ENCODE peak calls at places on chromosomes 1 and 21, in five cellular contexts. One of them, this sample, is unnamed.

GRCh38 chr1:166080277-166080964 is 86.4 kb downstream of the FAM78B start:
- DNase-seq in kidney epithelial cell: no peak
- DNase-seq in fibroblast of the aortic adventitia: peak; percentile 15
- DNase-seq in HFFc6: no peak
- DNase-seq in right lobe of liver: no peak
- DNase-seq in this sample: no peak

GRCh38 chr1:155970531-155971167 is 7.7 kb downstream of the ARHGEF2 start:
- DNase-seq in kidney epithelial cell: no peak
- DNase-seq in fibroblast of the aortic adventitia: peak; percentile 88
- DNase-seq in HFFc6: peak; percentile 69
- DNase-seq in right lobe of liver: peak; percentile 77
- DNase-seq in this sample: no peak

GRCh38 chr1:89516055-89516454 is 8.6 kb upstream of the LRRC8B start:
- DNase-seq in kidney epithelial cell: peak; percentile 45
- DNase-seq in fibroblast of the aortic adventitia: peak; percentile 33
- DNase-seq in HFFc6: peak; percentile 50
- DNase-seq in right lobe of liver: no peak
- DNase-seq in this sample: no peak

GRCh38 chr1:178126261-178126660 is 32.4 kb downstream of the RASAL2 start:
- DNase-seq in kidney epithelial cell: no peak
- DNase-seq in fibroblast of the aortic adventitia: no peak
- DNase-seq in HFFc6: no peak
- DNase-seq in right lobe of liver: no peak
- DNase-seq in this sample: no peak

GRCh38 chr1:186828612-186829542 is at the start of gene PLA2G4A:
- DNase-seq in kidney epithelial cell: peak; percentile 52
- DNase-seq in fibroblast of the aortic adventitia: peak; percentile 87
- DNase-seq in HFFc6: peak; percentile 52
- DNase-seq in right lobe of liver: peak; percentile 44
- DNase-seq in this sample: no peak

GRCh38 chr1:168469690-168470089 is 74.1 kb downstream of the XCL2 start:
- DNase-seq in kidney epithelial cell: no peak
- DNase-seq in fibroblast of the aortic adventitia: peak; percentile 69
- DNase-seq in HFFc6: peak; percentile 93
- DNase-seq in right lobe of liver: no peak
- DNase-seq in this sample: no peak

GRCh38 chr1:182789138-182790076 is at the start of gene NPL:
- DNase-seq in kidney epithelial cell: no peak
- DNase-seq in fibroblast of the aortic adventitia: peak; percentile 70
- DNase-seq in HFFc6: peak; percentile 52
- DNase-seq in right lobe of liver: peak; percentile 91
- DNase-seq in this sample: no peak

GRCh38 chr1:18633428-18634155 is 2.9 kb downstream of the PAX7 start:
- DNase-seq in kidney epithelial cell: no peak
- DNase-seq in fibroblast of the aortic adventitia: no peak
- DNase-seq in HFFc6: no peak
- DNase-seq in right lobe of liver: no peak
- DNase-seq in this sample: no peak

GRCh38 chr1:173477286-173478098 is at the start of gene PRDX6:
- DNase-seq in kidney epithelial cell: no peak
- DNase-seq in fibroblast of the aortic adventitia: peak; percentile 73
- DNase-seq in HFFc6: no peak
- DNase-seq in right lobe of liver: peak; percentile 83
- DNase-seq in this sample: peak; percentile 24

GRCh38 chr1:212721388-212722247 is 22.0 kb upstream of the BATF3 start:
- DNase-seq in kidney epithelial cell: peak; percentile 42
- DNase-seq in fibroblast of the aortic adventitia: peak; percentile 69
- DNase-seq in HFFc6: peak; percentile 82
- DNase-seq in right lobe of liver: no peak
- DNase-seq in this sample: peak; percentile 41

GRCh38 chr1:37682334-37682987 is 9.9 kb upstream of the CDCA8 start:
- DNase-seq in kidney epithelial cell: no peak
- DNase-seq in fibroblast of the aortic adventitia: peak; percentile 82
- DNase-seq in HFFc6: peak; percentile 52
- DNase-seq in right lobe of liver: no peak
- DNase-seq in this sample: no peak

GRCh38 chr1:211643324-211644212 is 31.9 kb downstream of the NEK2 start:
- DNase-seq in kidney epithelial cell: no peak
- DNase-seq in fibroblast of the aortic adventitia: no peak
- DNase-seq in HFFc6: no peak
- DNase-seq in right lobe of liver: peak; percentile 85
- DNase-seq in this sample: no peak

DNA sequence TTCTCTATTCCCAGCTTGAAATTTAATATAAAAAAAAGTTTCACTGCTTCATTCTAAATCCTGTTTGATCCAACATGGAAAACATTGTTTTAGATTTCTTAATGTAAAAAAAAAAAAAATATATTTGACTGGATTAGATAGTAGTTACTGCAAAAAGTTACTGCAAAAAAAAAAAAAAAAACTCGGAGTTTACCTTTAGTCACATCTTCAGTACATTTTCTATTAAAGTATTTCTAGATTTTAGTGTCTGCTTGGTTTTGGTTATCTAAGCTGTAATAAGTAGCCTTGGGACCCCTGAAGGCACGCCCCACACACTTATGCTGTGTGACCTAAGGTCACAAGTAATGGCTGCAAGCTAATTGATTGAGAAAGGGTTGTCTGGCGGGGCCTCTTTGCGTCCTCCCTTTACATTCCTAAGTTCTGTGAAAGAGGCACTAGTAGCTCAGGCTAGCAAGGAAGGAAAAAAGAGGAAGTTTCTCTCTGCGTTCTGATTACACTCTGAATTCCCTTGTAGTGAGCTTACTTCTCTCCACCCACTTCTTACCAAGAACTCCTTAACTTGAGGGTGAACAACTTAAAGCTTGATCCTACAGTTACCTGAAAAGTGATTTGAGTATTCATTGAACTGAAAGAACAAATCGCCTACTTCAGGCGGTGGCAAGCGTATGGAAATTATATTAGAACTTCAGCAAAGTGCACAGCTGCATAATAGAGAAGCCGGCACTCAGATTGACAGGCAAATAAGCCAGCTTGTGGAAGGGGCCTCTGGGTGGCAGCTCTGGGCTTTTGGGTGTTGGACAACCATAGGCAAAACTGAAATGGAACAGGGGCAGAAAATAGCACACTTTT is 464.2 kb downstream of the USP25 start:
- DNase-seq in kidney epithelial cell: peak; percentile 25
- DNase-seq in fibroblast of the aortic adventitia: peak; percentile 88
- DNase-seq in HFFc6: peak; percentile 73
- DNase-seq in right lobe of liver: peak; percentile 81
- DNase-seq in this sample: peak; percentile 34
- TF ChIP-seq CTCF in kidney epithelial cell: no peak
- TF ChIP-seq CTCF in fibroblast of the aortic adventitia: peak; percentile 42
- TF ChIP-seq CTCF in HFFc6: peak; percentile 26
- TF ChIP-seq CTCF in right lobe of liver: peak; percentile 49
- TF ChIP-seq CTCF in this sample: peak; percentile 19

GRCh38 chr1:25832336-25833037 is 12.7 kb downstream of the MTFR1L start:
- DNase-seq in kidney epithelial cell: no peak
- DNase-seq in fibroblast of the aortic adventitia: no peak
- DNase-seq in HFFc6: no peak
- DNase-seq in right lobe of liver: no peak
- DNase-seq in this sample: no peak

GRCh38 chr1:25834894-25835293 is 15.1 kb downstream of the MTFR1L start:
- DNase-seq in kidney epithelial cell: no peak
- DNase-seq in fibroblast of the aortic adventitia: no peak
- DNase-seq in HFFc6: no peak
- DNase-seq in right lobe of liver: no peak
- DNase-seq in this sample: no peak

GRCh38 chr1:25836695-25837094 is 16.9 kb downstream of the MTFR1L start:
- DNase-seq in kidney epithelial cell: no peak
- DNase-seq in fibroblast of the aortic adventitia: no peak
- DNase-seq in HFFc6: no peak
- DNase-seq in right lobe of liver: no peak
- DNase-seq in this sample: no peak

GRCh38 chr1:25833158-25833557 is 13.4 kb downstream of the MTFR1L start:
- DNase-seq in kidney epithelial cell: no peak
- DNase-seq in fibroblast of the aortic adventitia: no peak
- DNase-seq in HFFc6: no peak
- DNase-seq in right lobe of liver: no peak
- DNase-seq in this sample: no peak

DNA sequence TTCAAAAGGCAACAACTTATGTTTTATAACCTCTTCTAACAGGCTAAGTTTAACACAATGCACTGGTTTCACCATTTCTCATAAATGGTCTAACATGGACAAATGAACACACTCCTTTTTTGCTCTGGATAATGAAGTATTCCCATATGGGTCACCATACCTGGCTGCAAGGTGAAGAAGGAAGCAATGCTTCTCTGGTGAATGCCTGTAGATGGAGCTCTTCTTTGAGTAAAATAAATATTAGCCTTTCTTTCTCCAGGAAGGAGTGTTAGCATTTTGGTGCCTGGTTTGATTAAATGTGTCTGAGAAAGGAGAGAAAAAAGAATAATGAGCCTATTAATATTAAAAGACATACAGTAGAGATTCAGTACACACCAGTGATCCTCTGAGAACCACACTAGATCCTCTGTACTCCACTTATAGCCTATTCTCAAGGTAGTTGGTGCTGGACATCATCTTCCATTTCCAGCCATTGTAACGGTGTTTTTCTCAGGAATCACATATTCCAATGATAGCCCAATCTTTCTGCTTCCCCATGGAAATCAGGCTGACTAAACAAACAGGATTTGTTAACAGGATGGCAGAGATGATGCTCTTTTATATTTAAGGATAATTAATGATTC is 17.6 kb downstream of the MTFR1L start:
- DNase-seq in kidney epithelial cell: no peak
- DNase-seq in fibroblast of the aortic adventitia: no peak
- DNase-seq in HFFc6: no peak
- DNase-seq in right lobe of liver: no peak
- DNase-seq in this sample: no peak
- TF ChIP-seq CTCF in kidney epithelial cell: peak; percentile 60
- TF ChIP-seq CTCF in fibroblast of the aortic adventitia: peak; percentile 38
- TF ChIP-seq CTCF in HFFc6: peak; percentile 66
- TF ChIP-seq CTCF in right lobe of liver: peak; percentile 67
- TF ChIP-seq CTCF in this sample: peak; percentile 27

GRCh38 chr1:145846191-145846590 is 761 bp downstream of the NUDT17 start:
- DNase-seq in kidney epithelial cell: no peak
- DNase-seq in fibroblast of the aortic adventitia: peak; percentile 37
- DNase-seq in HFFc6: peak; percentile 30
- DNase-seq in right lobe of liver: no peak
- DNase-seq in this sample: no peak

GRCh38 chr1:145845144-145845513 is 301 bp upstream of the NUDT17 start:
- DNase-seq in kidney epithelial cell: no peak
- DNase-seq in fibroblast of the aortic adventitia: no peak
- DNase-seq in HFFc6: no peak
- DNase-seq in right lobe of liver: no peak
- DNase-seq in this sample: no peak

GRCh38 chr1:145845514-145846161 is at the start of gene NUDT17:
- DNase-seq in kidney epithelial cell: no peak
- DNase-seq in fibroblast of the aortic adventitia: peak; percentile 70
- DNase-seq in HFFc6: peak; percentile 64
- DNase-seq in right lobe of liver: peak; percentile 86
- DNase-seq in this sample: no peak

GRCh38 chr1:145847827-145848226 is 2.4 kb downstream of the NUDT17 start:
- DNase-seq in kidney epithelial cell: no peak
- DNase-seq in fibroblast of the aortic adventitia: no peak
- DNase-seq in HFFc6: no peak
- DNase-seq in right lobe of liver: no peak
- DNase-seq in this sample: no peak

GRCh38 chr1:145849356-145850165 is 4.1 kb downstream of the NUDT17 start:
- DNase-seq in kidney epithelial cell: peak; percentile 29
- DNase-seq in fibroblast of the aortic adventitia: peak; percentile 75
- DNase-seq in HFFc6: peak; percentile 50
- DNase-seq in right lobe of liver: no peak
- DNase-seq in this sample: no peak
- TF ChIP-seq CTCF in kidney epithelial cell: peak; percentile 29
- TF ChIP-seq CTCF in fibroblast of the aortic adventitia: peak; percentile 47
- TF ChIP-seq CTCF in HFFc6: peak; percentile 82
- TF ChIP-seq CTCF in right lobe of liver: no peak
- TF ChIP-seq CTCF in this sample: peak; percentile 40

GRCh38 chr1:230753191-230753585 is 6.0 kb downstream of the CAPN9 start:
- DNase-seq in kidney epithelial cell: no peak
- DNase-seq in fibroblast of the aortic adventitia: no peak
- DNase-seq in HFFc6: no peak
- DNase-seq in right lobe of liver: no peak
- DNase-seq in this sample: no peak
- TF ChIP-seq CTCF in kidney epithelial cell: no peak
- TF ChIP-seq CTCF in fibroblast of the aortic adventitia: no peak
- TF ChIP-seq CTCF in HFFc6: no peak
- TF ChIP-seq CTCF in right lobe of liver: no peak
- TF ChIP-seq CTCF in this sample: no peak

DNA sequence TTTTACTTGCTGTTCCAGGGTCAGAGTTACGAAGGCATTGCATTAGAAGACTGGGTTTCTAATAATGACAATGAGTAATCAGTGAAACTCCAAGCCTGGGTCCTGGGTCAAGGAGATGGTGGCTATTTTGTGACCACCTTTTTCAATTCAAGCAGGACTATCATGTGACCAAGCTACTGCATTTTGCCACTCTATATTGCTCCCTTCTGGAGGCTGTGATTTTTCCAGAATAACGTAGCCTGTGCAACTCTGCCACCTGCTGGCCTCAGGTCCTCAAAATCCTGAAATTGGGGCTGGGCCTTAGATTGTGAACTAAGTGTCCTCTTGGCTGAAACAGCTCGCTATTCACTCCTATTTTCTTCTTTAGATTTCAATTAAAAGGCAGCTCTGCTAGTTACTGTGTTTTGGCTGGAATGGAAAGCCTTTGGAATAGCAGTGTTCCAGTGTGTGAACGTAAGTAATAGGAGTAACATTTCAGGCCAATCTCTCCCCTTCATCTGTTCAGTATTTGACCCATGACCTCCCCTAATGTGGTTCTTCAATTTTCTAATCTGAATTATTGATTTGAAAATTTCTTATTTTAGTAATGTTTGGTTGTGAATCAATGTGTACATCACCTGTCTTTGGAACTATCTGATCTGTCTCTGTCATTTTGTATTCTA is 52.9 kb upstream of the CD46 start:
- DNase-seq in kidney epithelial cell: peak; percentile 5
- DNase-seq in fibroblast of the aortic adventitia: peak; percentile 64
- DNase-seq in HFFc6: peak; percentile 73
- DNase-seq in right lobe of liver: no peak
- DNase-seq in this sample: no peak
- TF ChIP-seq CTCF in kidney epithelial cell: peak; percentile 56
- TF ChIP-seq CTCF in fibroblast of the aortic adventitia: peak; percentile 70
- TF ChIP-seq CTCF in HFFc6: peak; percentile 90
- TF ChIP-seq CTCF in right lobe of liver: peak; percentile 83
- TF ChIP-seq CTCF in this sample: peak; percentile 58